ENCODE peak calls at places on chromosomes 7 and 10, in five cellular contexts. K is endodermal cell, Y is right atrium auricular region, H is lung, N is upper lobe of right lung. A is an unnamed sample.

GRCh38 chr7:16554518-16555236 is 28.1 kb downstream of the LRRC72 start:
- DNase-seq in K (no peak), N (no peak), H (no peak), Y (no peak), A (no peak)

GRCh38 chr7:2037301-2037804 is 195.4 kb downstream of the MAD1L1 start:
- DNase-seq in H (no peak), N (peak; percentile 36), Y (no peak), K (no peak), A (peak; percentile 72)

GRCh38 chr7:64870656-64871055 is 32.4 kb upstream of the ZNF273 start:
- DNase-seq in Y (peak; percentile 16), K (no peak), H (no peak), N (no peak), A (no peak)

GRCh38 chr10:121732676-121733445 is 134.6 kb upstream of the FGFR2 start:
- DNase-seq in Y (no peak), N (no peak), K (peak; percentile 93), H (no peak), A (no peak)

GRCh38 chr10:74418285-74418872 is 267.4 kb downstream of the ADK start:
- DNase-seq in H (no peak), Y (no peak), N (no peak), K (no peak), A (no peak)

GRCh38 chr10:60032723-60033122 is 126.4 kb upstream of the CCDC6 start:
- DNase-seq in K (peak; percentile 68), H (peak; percentile 50), Y (no peak), N (no peak), A (no peak)

GRCh38 chr7:12637819-12638592 is 49.4 kb upstream of the ARL4A start:
- DNase-seq in K (no peak), N (no peak), Y (no peak), H (no peak), A (no peak)

GRCh38 chr7:106104861-106105260 is 7.3 kb downstream of the SYPL1 start:
- DNase-seq in K (no peak), N (no peak), H (no peak), Y (no peak), A (no peak)

GRCh38 chr10:124476043-124476725 is 14.6 kb downstream of the LHPP start:
- DNase-seq in H (no peak), K (peak; percentile 44), N (no peak), Y (no peak), A (no peak)

GRCh38 chr10:48896756-48897437 is 42.7 kb downstream of the LRRC18 start:
- DNase-seq in K (peak; percentile 27), N (no peak), H (no peak), Y (no peak), A (no peak)

GRCh38 chr10:19908991-19909699 is 92.9 kb downstream of the PLXDC2 start:
- DNase-seq in K (no peak), H (no peak), Y (no peak), N (no peak), A (no peak)

GRCh38 chr10:47283101-47283630 is 16.8 kb upstream of the GDF10 start:
- DNase-seq in N (no peak), H (no peak), K (peak; percentile 34), Y (no peak), A (no peak)

DNA sequence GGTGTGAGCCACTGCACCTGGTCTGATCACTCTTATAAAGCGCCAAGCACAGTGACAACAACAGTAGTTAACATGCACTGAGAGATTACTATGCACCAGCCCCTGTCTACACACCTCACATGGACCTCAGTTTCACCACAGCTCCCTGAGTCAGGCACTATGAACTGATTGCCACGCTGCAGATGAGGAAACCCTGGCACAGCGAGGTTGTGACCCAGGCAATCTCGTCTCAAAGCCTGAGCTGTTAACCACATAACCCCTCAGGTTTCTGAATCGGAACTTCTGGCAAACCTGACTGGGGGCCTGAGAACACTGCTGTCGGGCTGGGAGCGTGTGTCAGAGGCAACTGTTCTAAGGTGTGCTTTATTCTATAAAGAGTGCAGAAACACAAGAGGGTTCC is 150.8 kb downstream of the RNF216 start:
- DNase-seq in H (no peak), N (no peak), K (no peak), Y (no peak), A (no peak)
- H3K9me3 ChIP-seq in H (no peaks in the 10 kb centered on the region), N (no peaks in the 10 kb centered on the region), K (no peaks in the 10 kb centered on the region), Y (no peaks in the 10 kb centered on the region), A (no peaks in the 10 kb centered on the region)

DNA sequence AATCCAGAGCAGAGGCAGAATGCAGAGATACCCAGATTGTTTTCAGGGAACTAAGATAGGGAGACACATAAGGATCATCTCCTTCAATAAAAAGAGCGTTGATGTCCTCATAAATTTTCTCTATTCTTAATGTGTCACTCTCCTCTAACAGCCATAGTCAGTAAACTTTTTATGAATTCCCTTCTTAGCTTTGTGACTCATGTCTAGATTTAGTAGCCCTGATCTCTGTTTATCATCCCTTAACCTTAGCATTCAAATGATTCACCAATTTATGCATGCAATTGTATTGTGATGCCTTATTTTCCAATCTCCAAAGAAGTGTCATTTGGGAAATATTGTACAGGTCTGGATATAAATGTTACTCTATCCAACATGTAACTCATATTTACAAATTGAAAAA is 995.5 kb upstream of the C7orf33 start:
- DNase-seq in N (no peak), Y (no peak), K (no peak), H (no peak), A (no peak)
- H3K27ac ChIP-seq in N (no peak overlapping the region), Y (no peak overlapping the region), K (no peak overlapping the region), H (no peak overlapping the region), A (no peak overlapping the region)

GRCh38 chr10:106424076-106424475 is 740.4 kb downstream of the SORCS1 start:
- DNase-seq in H (no peak), K (no peak), N (no peak), Y (no peak), A (no peak)

GRCh38 chr10:106424981-106425380 is 739.5 kb downstream of the SORCS1 start:
- DNase-seq in H (no peak), N (no peak), Y (no peak), K (no peak), A (no peak)
- H3K9me3 ChIP-seq in H (no peaks in the 10 kb centered on the region), N (no peaks in the 10 kb centered on the region), Y (no peaks in the 10 kb centered on the region), K (no peaks in the 10 kb centered on the region), A (no peaks in the 10 kb centered on the region)

GRCh38 chr10:119872860-119873671 is 423 bp upstream of the MCMBP start:
- DNase-seq in H (peak; percentile 88), N (peak; percentile 96), K (peak; percentile 89), Y (peak; percentile 81), A (peak; percentile 94)

GRCh38 chr10:119867317-119867716 is 5.3 kb downstream of the MCMBP start:
- DNase-seq in Y (no peak), N (no peak), H (no peak), K (no peak), A (no peak)

GRCh38 chr10:119872610-119872859 is at the start of gene MCMBP:
- DNase-seq in H (no peak), N (no peak), K (no peak), Y (no peak), A (no peak)

DNA sequence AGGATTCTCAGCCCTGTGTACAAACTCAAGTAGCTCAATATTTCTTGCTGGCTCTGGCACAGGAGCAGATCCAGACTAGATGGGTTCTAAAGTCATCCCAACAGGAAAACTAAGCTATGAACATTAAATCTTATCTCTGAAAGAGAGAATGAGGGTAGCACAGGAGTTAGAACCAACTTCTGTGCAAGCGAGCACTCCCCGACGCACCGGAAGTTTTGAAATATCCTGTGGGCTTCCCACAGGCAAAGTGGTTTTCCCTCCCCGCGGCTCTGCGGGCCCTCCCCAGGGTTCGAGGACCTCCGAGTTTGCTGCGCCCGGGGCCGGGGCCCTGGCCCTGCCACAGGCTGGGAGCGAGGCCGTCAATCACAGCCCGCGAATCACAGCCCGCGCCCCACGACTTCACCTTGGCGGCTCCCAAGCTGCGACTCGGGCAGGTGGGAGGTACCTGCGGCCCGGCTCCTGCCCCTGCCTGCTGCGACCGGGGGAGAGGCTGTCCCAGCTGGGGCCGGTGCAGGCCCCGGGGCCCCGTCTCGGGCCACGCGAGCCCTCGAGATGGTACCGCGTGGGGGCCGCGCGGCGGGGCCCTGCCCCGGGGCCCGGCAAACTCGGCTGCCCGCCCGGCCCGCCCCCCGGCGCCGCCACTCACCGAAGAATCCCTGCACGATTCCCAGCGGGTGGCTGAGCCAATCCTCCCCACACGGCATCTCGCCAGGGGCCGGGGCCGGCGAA is 598 bp downstream of the MCMBP start:
- DNase-seq in Y (no peak), N (peak; percentile 88), K (peak; percentile 88), H (peak; percentile 67), A (peak; percentile 85)
- H3K27ac ChIP-seq in Y (peak overlapping the region; percentile 89), N (peak overlapping the region; percentile 91), K (no peak overlapping the region), H (peak overlapping the region; percentile 85), A (peak overlapping the region; percentile 83)

DNA sequence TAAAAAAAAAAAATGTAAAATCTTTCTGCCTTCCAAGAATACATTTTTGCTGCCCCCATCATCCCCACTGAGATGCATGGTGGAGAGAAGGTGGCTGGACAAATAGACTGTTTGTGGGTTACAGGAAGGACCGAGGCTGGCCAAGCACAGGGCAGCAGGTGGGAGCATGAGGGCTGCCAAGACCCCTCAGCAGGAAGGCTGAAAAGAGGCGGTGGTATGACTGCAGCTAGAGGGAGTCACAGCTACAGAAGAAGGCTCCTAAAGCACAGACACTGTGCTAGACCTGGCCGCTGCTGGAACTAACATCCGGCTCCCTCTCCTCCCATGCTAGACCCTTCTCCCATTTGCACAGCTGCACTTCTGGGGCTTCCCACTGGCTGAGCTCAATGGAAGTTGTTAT is 289.6 kb downstream of the TCERG1L start:
- DNase-seq in N (no peak), K (no peak), H (no peak), Y (no peak), A (no peak)
- H3K9me3 ChIP-seq in N (no peaks in the 10 kb centered on the region), K (no peaks in the 10 kb centered on the region), H (no peaks in the 10 kb centered on the region), Y (no peaks in the 10 kb centered on the region), A (peaks cover 2% of the 10 kb centered on the region)

GRCh38 chr7:77244222-77244934 is 44.8 kb upstream of the FGL2 start:
- DNase-seq in K (no peak), H (no peak), Y (no peak), N (no peak), A (no peak)
- H3K27ac ChIP-seq in K (no peak overlapping the region), H (no peak overlapping the region), Y (peak overlapping the region; percentile 86), N (no peak overlapping the region), A (peak overlapping the region; percentile 76)

A was measured in aorta.